ENCODE peak calls at places on chromosomes 5 and 9, in four cellular contexts. Y, U, D and G are unnamed samples. For H3K36me3, the result is how much of the 10 kb centered on the place peaks cover.

GRCh38 chr5:80064124-80064523 is 29.0 kb downstream of the THBS4 start:
- DNase-seq in D (no peak), U (no peak), Y (no peak), G (no peak)

GRCh38 chr5:139829471-139829870 is 33.9 kb downstream of the PSD2 start:
- DNase-seq in D (peak), U (no peak), Y (no peak), G (no peak)

GRCh38 chr9:75976549-75976948 is 86.1 kb downstream of the PCSK5 start:
- DNase-seq in Y (no peak), U (no peak), D (no peak), G (no peak)

GRCh38 chr5:108579236-108579635 is 168.5 kb upstream of the FER start:
- DNase-seq in Y (no peak), U (no peak), D (no peak), G (no peak)

GRCh38 chr5:151745071-151745705 is 13.2 kb downstream of the ATOX1 start:
- DNase-seq in Y (no peak), U (no peak), D (peak), G (no peak)

GRCh38 chr9:82957526-82958379 is 105.2 kb downstream of the RASEF start:
- DNase-seq in U (no peak), Y (no peak), D (no peak), G (no peak)

GRCh38 chr5:68460147-68460760 is 244.7 kb downstream of the PIK3R1 start:
- DNase-seq in U (peak), D (no peak), Y (peak), G (peak)

GRCh38 chr9:109779711-109780452 is at the start of gene PALM2AKAP2:
- DNase-seq in D (peak), Y (peak), U (no peak), G (peak)

GRCh38 chr5:168291961-168292782 is 727 bp downstream of the WWC1 start:
- DNase-seq in U (no peak), Y (no peak), D (no peak), G (no peak)

GRCh38 chr5:139667730-139668063 is 19.5 kb downstream of the CXXC5 start:
- DNase-seq in D (no peak), U (no peak), Y (no peak), G (no peak)

GRCh38 chr5:9500244-9500643 is 45.6 kb downstream of the SEMA5A start:
- DNase-seq in Y (no peak), D (no peak), U (no peak), G (no peak)

GRCh38 chr5:83368317-83368716 is 103.2 kb upstream of the VCAN start:
- DNase-seq in U (no peak), Y (peak), D (no peak), G (no peak)
- H3K4me3 ChIP-seq in U (no peak), Y (no peak), D (no peak), G (no peak)

DNA sequence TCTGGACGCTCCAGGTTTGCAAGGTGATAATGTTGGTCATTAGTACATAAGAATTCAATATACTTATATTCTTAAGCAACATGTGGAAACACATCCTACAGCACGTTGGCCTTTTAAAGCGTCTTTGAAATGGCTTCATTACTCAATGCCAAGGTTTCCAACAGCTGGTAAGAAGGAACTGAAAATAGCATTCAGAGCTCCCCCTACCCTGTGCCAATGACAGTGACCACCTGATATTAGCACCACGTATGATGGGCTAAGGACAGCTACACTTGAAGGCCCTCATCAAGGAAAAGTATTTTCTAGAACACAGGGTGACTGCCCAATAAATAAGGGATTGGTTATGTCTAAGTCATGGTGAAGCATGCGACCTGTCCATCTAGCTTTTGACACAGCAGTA is 9.9 kb downstream of the ZNF622 start:
- DNase-seq in D (no peak), Y (no peak), U (no peak), G (no peak)
- H3K36me3 ChIP-seq in D (under half), Y (under half), U (half or more), G (under half)

DNA sequence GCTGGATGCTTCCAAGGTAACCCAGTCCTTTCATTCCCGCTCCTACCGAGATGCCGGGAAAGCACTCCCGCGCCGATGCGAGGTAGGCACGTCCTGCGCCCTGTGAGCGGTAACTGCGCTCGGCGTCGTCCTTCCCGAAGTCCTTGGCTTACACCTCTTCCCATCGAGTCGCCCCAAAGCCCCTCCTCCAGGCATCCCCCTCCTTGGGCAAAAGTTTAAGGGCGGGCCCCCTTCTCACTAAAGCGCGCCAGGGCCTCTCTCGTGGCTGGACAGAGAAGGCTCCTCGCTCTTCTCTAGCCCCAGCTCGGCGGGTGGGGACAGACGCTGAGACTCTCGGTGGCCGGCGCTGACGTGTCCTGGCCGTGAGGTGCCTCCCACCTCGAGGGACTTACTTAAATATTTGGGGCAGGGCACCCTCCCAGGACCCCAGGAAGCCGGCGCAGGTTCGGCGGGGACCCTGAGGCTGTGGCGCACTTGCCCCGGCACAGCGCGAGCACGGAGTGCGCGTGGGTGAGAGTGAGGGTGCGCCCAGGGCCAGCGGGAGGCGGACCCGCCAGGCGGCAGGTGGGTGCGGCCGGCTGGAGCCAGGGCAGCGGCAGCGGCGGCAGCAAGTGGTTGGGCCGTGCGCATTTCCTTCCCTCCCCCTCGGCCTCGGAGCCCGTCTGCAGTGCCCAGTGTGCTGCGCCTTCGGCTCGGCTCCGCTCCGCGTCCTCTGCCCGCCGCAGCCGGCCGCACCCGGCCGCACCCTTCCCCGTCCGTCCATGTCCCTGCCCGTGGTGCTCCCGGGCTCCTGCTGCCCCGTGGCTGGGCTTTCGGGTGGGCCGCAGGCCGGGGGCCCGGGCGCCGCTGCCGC is at the start of gene ENTREP1:
- DNase-seq in U (no peak), D (peak), Y (peak), G (no peak)
- H3K27ac ChIP-seq in U (no peak), D (peak), Y (peak), G (no peak)

GRCh38 chr5:78691073-78691960 is 42.7 kb upstream of the LHFPL2 start:
- DNase-seq in D (no peak), U (no peak), Y (no peak), G (peak)
- H3K4me3 ChIP-seq in D (no peak), U (no peak), Y (no peak), G (no peak)